ENCODE peak calls at places on chromosomes 11 and 22, in eight cellular contexts. Z, C, U, V, A, F, L and M are unnamed samples.

GRCh38 chr11:66568124-66568916 is at the start of gene CTSF:
- DNase-seq in U (peak; percentile 79), C (peak; percentile 76), F (peak; percentile 61), Z (peak; percentile 49), L (peak; percentile 51), V (peak; percentile 28), A (no peak), M (peak; percentile 84)

GRCh38 chr22:38261478-38261803 is 11.4 kb downstream of the TMEM184B start:
- DNase-seq in Z (no peak), L (no peak), A (no peak), U (no peak), C (no peak), F (no peak), V (no peak), M (no peak)

GRCh38 chr22:25027959-25028840 is 75.7 kb downstream of the KIAA1671 start:
- DNase-seq in C (peak; percentile 48), V (no peak), F (no peak), U (no peak), L (no peak), A (no peak), Z (no peak), M (peak; percentile 77)

GRCh38 chr22:41333806-41334205 is 32.5 kb downstream of the ZC3H7B start:
- DNase-seq in Z (no peak), L (no peak), F (no peak), V (no peak), C (no peak), U (no peak), A (no peak), M (no peak)

GRCh38 chr11:120675171-120675570 is 163.6 kb downstream of the GRIK4 start:
- DNase-seq in U (no peak), V (no peak), F (no peak), Z (no peak), L (no peak), C (no peak), A (no peak), M (no peak)

GRCh38 chr11:1113405-1114201 is 38.9 kb downstream of the MUC2 start:
- DNase-seq in Z (no peak), A (no peak), V (no peak), C (no peak), U (no peak), L (no peak), F (no peak), M (peak; percentile 17)

GRCh38 chr22:29044657-29045176 is 16.9 kb downstream of the C22orf31 start:
- DNase-seq in C (peak; percentile 44), U (no peak), A (no peak), Z (peak; percentile 87), F (no peak), L (no peak), V (no peak), M (no peak)

GRCh38 chr11:128052912-128053641 is 534.3 kb downstream of the ETS1 start:
- DNase-seq in V (no peak), Z (peak; percentile 77), U (no peak), F (no peak), A (no peak), L (no peak), C (peak; percentile 80), M (no peak)

GRCh38 chr11:14902650-14903350 is 10.8 kb upstream of the CYP2R1 start:
- DNase-seq in A (no peak), U (no peak), C (peak; percentile 87), Z (peak; percentile 71), V (no peak), L (no peak), F (no peak), M (no peak)

GRCh38 chr11:36261094-36261493 is 28.1 kb downstream of the COMMD9 start:
- DNase-seq in A (no peak), L (no peak), F (no peak), C (no peak), Z (no peak), U (no peak), V (no peak), M (no peak)

GRCh38 chr22:22666307-22667091 is 22.1 kb downstream of the GGTLC2 start:
- DNase-seq in F (no peak), L (no peak), A (no peak), U (peak; percentile 52), V (peak; percentile 2), C (no peak), Z (peak; percentile 46), M (peak; percentile 62)

GRCh38 chr11:129743029-129743846 is 72.4 kb upstream of the TMEM45B start:
- DNase-seq in U (no peak), V (no peak), Z (no peak), C (no peak), F (no peak), L (no peak), A (no peak), M (no peak)

GRCh38 chr11:20119315-20119714 is 41.0 kb downstream of the DBX1 start:
- DNase-seq in F (no peak), U (no peak), L (no peak), C (no peak), A (no peak), V (no peak), Z (no peak), M (no peak)

GRCh38 chr11:1060410-1060809 is 14.3 kb upstream of the MUC2 start:
- DNase-seq in V (no peak), U (no peak), L (no peak), A (no peak), F (no peak), Z (no peak), C (no peak), M (no peak)

GRCh38 chr11:72864692-72865655 is 50.8 kb downstream of the ATG16L2 start:
- DNase-seq in Z (peak; percentile 46), V (no peak), L (no peak), U (no peak), F (no peak), A (no peak), C (peak; percentile 3), M (no peak)

GRCh38 chr11:64359712-64360402 is 895 bp downstream of the RPS6KA4 start:
- DNase-seq in A (no peak), V (no peak), C (peak; percentile 72), U (peak; percentile 52), F (no peak), Z (no peak), L (no peak), M (no peak)

GRCh38 chr11:110565344-110565684 is 135.6 kb downstream of the FDX1 start:
- DNase-seq in V (no peak), Z (peak; percentile 64), C (peak; percentile 13), U (no peak), F (peak; percentile 48), L (no peak), A (no peak), M (no peak)

GRCh38 chr11:87356428-87356827 is 318.7 kb downstream of the TMEM135 start:
- DNase-seq in Z (no peak), U (no peak), C (no peak), F (no peak), V (no peak), A (no peak), L (no peak), M (no peak)

GRCh38 chr22:49971232-49972162 is 10.9 kb downstream of the PIM3 start:
- DNase-seq in A (no peak), Z (no peak), L (no peak), V (no peak), U (peak; percentile 68), F (peak; percentile 74), C (no peak), M (peak; percentile 50)

GRCh38 chr11:20672575-20672974 is 3.2 kb downstream of the NELL1 start:
- DNase-seq in A (no peak), L (no peak), U (no peak), Z (no peak), C (peak; percentile 26), F (no peak), V (no peak), M (no peak)

GRCh38 chr11:17548444-17548843 is 1.4 kb downstream of the OTOG start:
- DNase-seq in F (peak; percentile 30), L (no peak), V (no peak), C (no peak), A (no peak), U (no peak), Z (no peak), M (no peak)

GRCh38 chr11:99063331-99063730 is 42.6 kb downstream of the CNTN5 start:
- DNase-seq in U (no peak), V (no peak), Z (no peak), F (no peak), L (no peak), A (no peak), C (no peak), M (no peak)
- TF ChIP-seq CTCF in U (no peak), V (no peak), Z (no peak), F (no peak), L (no peak), A (no peak), C (no peak), M (no peak)

DNA sequence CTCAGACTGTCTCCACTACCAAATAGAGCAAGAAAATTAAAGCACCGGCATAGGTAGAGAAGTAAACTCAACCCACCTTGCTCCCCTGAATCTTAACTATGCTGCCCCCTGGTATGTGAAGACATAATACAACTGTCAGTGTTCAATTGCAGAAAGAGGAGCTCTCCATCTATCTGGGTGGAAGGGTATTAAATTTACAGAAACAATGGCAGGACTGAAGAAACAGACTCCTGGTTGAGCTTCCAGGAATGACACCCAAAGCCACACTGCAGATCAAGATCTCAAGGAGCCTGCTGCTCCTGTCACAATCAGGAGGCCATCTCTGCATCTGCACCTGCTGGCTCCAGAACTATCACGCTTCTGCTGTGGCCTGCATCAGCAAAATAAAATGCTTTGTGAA is 132.1 kb upstream of the BMAL1 start:
- DNase-seq in A (no peak), F (no peak), U (no peak), Z (no peak), C (no peak), L (no peak), V (no peak), M (no peak)
- TF ChIP-seq CTCF in A (peak; percentile 30), F (no peak), U (no peak), Z (no peak), C (no peak), L (no peak), V (no peak), M (no peak)

DNA sequence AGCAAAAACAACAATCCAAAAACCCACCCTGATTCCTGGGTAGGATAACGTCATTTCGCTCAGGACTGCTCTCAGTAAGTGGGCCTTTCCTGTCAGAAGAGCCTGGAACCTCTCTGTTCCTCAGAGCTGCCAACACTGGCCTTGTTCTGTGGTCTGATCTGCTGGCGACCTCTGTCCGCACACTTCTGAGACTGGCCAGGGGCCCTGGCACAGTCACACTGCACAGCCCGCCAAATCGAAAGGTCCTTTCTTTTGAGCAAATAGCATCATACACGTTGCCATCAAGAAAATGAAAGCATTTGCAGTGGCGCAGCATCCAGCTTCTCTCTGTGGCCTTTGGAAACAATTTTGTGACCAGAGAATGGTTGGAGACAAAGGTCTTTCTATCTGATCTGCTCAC is 80.1 kb upstream of the SYT13 start:
- DNase-seq in C (no peak), F (no peak), Z (no peak), L (no peak), U (no peak), A (no peak), V (no peak), M (no peak)
- TF ChIP-seq CTCF in C (no peak), F (no peak), Z (no peak), L (no peak), U (no peak), A (no peak), V (no peak), M (no peak)

GRCh38 chr11:96704847-96705246 is 315.0 kb downstream of the JRKL start:
- DNase-seq in Z (no peak), U (no peak), A (no peak), V (no peak), L (no peak), C (no peak), F (no peak), M (no peak)
- TF ChIP-seq CTCF in Z (peak; percentile 13), U (no peak), A (peak; percentile 53), V (no peak), L (no peak), C (no peak), F (no peak), M (no peak)